ENCODE peak calls at places on chromosome 4, in four cellular contexts. E is mesendoderm, U is IMR-90, R is H1. C is an unnamed sample.

GRCh38 chr4:122591196-122591595 is 29.7 kb downstream of the IL21 start:
- DNase-seq in E (no peak), U (peak), R (no peak), C (no peak)

GRCh38 chr4:4583606-4584005 is 41.8 kb upstream of the STX18 start:
- DNase-seq in E (no peak), U (no peak), R (no peak), C (no peak)

GRCh38 chr4:94305468-94306225 is 37.0 kb downstream of the HPGDS start:
- DNase-seq in E (peak), U (peak), R (no peak), C (no peak)

GRCh38 chr4:141016117-141016798 is 117.0 kb downstream of the RNF150 start:
- DNase-seq in E (peak), U (no peak), R (no peak), C (no peak)

GRCh38 chr4:15781427-15782095 is 3.4 kb downstream of the CD38 start:
- DNase-seq in E (no peak), U (no peak), R (no peak), C (no peak)

GRCh38 chr4:71449878-71450277 is 111.1 kb downstream of the SLC4A4 start:
- DNase-seq in E (no peak), U (no peak), R (no peak), C (no peak)

GRCh38 chr4:74118600-74119351 is 19.8 kb upstream of the CXCL2 start:
- DNase-seq in E (no peak), U (no peak), R (no peak), C (no peak)

GRCh38 chr4:7674706-7675105 is 240.0 kb upstream of the PSAPL1 start:
- DNase-seq in E (no peak), U (no peak), R (no peak), C (no peak)

GRCh38 chr4:88535090-88535755 is 11.6 kb upstream of the PYURF start:
- DNase-seq in E (no peak), U (no peak), R (no peak), C (no peak)

GRCh38 chr4:119810001-119810400 is 181.4 kb upstream of the PDE5A start:
- DNase-seq in E (no peak), U (peak), R (no peak), C (no peak)

GRCh38 chr4:1178300-1179088 is 6.1 kb upstream of the SPON2 start:
- DNase-seq in E (no peak), U (peak), R (no peak), C (no peak)

GRCh38 chr4:100357542-100357941 is 160.3 kb downstream of the EMCN start:
- DNase-seq in E (peak), U (no peak), R (no peak), C (no peak)

GRCh38 chr4:141636077-141636770 is at the start of gene IL15:
- DNase-seq in E (peak), U (peak), R (peak), C (peak)

GRCh38 chr4:73816814-73817213 is 19.7 kb upstream of the CXCL6 start:
- DNase-seq in E (no peak), U (peak), R (no peak), C (no peak)

GRCh38 chr4:68348577-68348976 is 1.3 kb downstream of the YTHDC1 start:
- DNase-seq in E (no peak), U (no peak), R (no peak), C (no peak)

GRCh38 chr4:163048447-163048846 is 118.2 kb downstream of the NAF1 start:
- DNase-seq in E (peak), U (peak), R (no peak), C (peak)

GRCh38 chr4:144734522-144734921 is 88.6 kb downstream of the HHIP start:
- DNase-seq in E (peak), U (peak), R (no peak), C (no peak)

GRCh38 chr4:144738649-144739048 is 92.7 kb downstream of the HHIP start:
- DNase-seq in E (no peak), U (no peak), R (no peak), C (no peak)

DNA sequence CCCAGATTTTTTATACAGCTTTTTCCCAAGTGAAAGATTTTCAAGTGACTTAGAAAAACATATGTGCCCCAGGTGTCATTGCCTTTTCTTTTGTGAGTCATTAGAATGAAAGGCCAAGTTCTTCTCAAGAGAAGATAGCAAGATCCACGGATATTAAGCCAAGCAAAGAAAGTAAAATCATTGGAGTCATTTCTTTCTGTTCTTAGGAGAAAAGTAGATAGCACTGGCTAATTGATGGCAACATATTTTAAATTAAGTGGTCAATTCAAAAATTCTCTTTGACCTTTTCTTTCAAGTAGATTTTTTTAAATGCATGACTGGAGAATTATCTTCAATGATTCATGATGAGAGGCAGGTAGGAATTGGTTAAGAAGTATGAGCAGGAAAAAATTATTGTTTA is 94.4 kb downstream of the HHIP start:
- DNase-seq in E (no peak), U (peak), R (no peak), C (no peak)
- H4K5ac ChIP-seq in E (no peak), U (no peak), R (no peak), C (no peak)

DNA sequence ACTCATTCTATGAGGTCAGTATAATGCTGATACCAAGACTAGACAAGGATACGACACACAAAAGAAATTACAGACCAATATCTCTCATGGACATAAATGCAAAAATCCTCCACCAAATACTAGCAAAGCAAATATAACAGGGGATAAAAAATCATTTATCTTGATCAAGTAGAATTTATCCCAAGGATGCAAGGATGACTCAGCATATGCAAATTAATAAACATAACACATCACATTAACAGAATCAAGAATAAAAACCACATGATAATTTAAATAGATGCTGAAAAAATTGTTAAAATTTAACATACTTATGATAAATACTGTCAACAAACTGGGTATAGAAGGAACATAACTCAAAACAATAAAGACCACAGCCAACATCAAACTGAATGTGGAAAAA is 69.4 kb upstream of the GABRA2 start:
- DNase-seq in E (no peak), U (no peak), R (no peak), C (no peak)
- H4K5ac ChIP-seq in E (no peak), U (no peak), R (no peak), C (no peak)

GRCh38 chr4:111020961-111021360 is 398.1 kb upstream of the PITX2 start:
- DNase-seq in E (peak), U (no peak), R (no peak), C (no peak)
- H4K5ac ChIP-seq in E (no peak), U (no peak), R (no peak), C (no peak)

DNA sequence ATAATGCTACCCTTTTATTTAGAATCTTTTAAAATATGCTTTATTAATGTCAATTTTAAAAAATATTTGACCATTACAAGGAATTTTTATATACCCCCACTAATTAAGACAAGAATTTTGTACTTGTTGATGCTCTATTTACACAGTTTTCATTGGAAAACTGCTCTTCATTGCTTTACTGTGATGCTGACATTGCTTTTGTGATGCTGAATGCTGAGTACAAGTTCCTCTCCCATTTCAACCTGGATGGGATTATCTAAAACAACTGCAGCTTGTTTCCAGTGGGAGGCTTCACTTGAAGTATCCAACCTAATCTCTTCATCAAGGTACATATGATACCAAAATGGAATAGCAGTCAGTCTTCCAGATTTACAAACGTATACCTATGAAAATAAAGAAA is 21.2 kb downstream of the TMEM184C start:
- DNase-seq in E (no peak), U (no peak), R (no peak), C (no peak)
- H4K5ac ChIP-seq in E (no peak), U (no peak), R (no peak), C (no peak)

DNA sequence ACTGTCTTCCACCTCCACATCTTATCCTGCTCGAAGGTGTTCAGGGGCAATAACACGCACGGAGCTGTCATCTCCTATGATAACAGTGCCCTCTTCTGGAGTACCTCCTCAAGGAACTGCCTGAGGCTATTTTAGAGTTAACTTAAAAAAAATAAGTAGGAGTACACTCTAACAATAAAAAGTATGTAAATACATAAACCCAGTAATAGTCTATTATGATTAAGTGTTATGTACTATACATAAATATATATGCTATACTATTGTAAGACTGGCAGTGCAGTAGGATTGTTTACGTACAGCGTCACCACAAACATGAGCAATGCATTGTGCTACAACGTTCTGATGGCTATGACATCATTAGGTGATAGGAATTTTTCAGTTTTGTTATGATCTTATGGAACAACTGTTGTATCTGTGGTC is 34.5 kb upstream of the TLR2 start:
- DNase-seq in E (peak), U (peak), R (no peak), C (no peak)
- H4K5ac ChIP-seq in E (no peak), U (no peak), R (no peak), C (no peak)

C was measured in H9.